ENCODE peak calls at places on chromosome 15, in nine cellular contexts. One of them, this sample, is unnamed.

GRCh38 chr15:99507732-99508571 is 57.8 kb upstream of the MEF2A start:
- DNase-seq in mammary epithelial cell: peak; percentile 34
- DNase-seq in GM23248: peak; percentile 63
- DNase-seq in colonic mucosa: no peak
- DNase-seq in CD4-positive, CD25-positive, alpha-beta regulatory T cell: no peak
- DNase-seq in WERI-Rb-1: no peak
- DNase-seq in hepatocyte: peak; percentile 31
- DNase-seq in heart left ventricle: no peak
- DNase-seq in heart right ventricle: peak; percentile 56
- DNase-seq in this sample: no peak

GRCh38 chr15:77727635-77728311 is 95.1 kb upstream of the LINGO1 start:
- DNase-seq in mammary epithelial cell: no peak
- DNase-seq in GM23248: no peak
- DNase-seq in colonic mucosa: no peak
- DNase-seq in CD4-positive, CD25-positive, alpha-beta regulatory T cell: no peak
- DNase-seq in WERI-Rb-1: no peak
- DNase-seq in hepatocyte: no peak
- DNase-seq in heart left ventricle: no peak
- DNase-seq in heart right ventricle: no peak
- DNase-seq in this sample: no peak

GRCh38 chr15:70802629-70803028 is 39.3 kb upstream of the UACA start:
- DNase-seq in mammary epithelial cell: peak; percentile 56
- DNase-seq in GM23248: peak; percentile 59
- DNase-seq in colonic mucosa: no peak
- DNase-seq in CD4-positive, CD25-positive, alpha-beta regulatory T cell: no peak
- DNase-seq in WERI-Rb-1: no peak
- DNase-seq in hepatocyte: no peak
- DNase-seq in heart left ventricle: no peak
- DNase-seq in heart right ventricle: no peak
- DNase-seq in this sample: no peak

GRCh38 chr15:91866371-91866905 is 12.9 kb downstream of the SLCO3A1 start:
- DNase-seq in mammary epithelial cell: peak; percentile 91
- DNase-seq in GM23248: peak; percentile 43
- DNase-seq in colonic mucosa: no peak
- DNase-seq in CD4-positive, CD25-positive, alpha-beta regulatory T cell: no peak
- DNase-seq in WERI-Rb-1: no peak
- DNase-seq in hepatocyte: no peak
- DNase-seq in heart left ventricle: no peak
- DNase-seq in heart right ventricle: peak; percentile 28
- DNase-seq in this sample: no peak

GRCh38 chr15:54884312-54884711 is 312.4 kb downstream of the RSL24D1 start:
- DNase-seq in mammary epithelial cell: no peak
- DNase-seq in GM23248: no peak
- DNase-seq in colonic mucosa: no peak
- DNase-seq in CD4-positive, CD25-positive, alpha-beta regulatory T cell: no peak
- DNase-seq in WERI-Rb-1: no peak
- DNase-seq in hepatocyte: no peak
- DNase-seq in heart left ventricle: no peak
- DNase-seq in heart right ventricle: no peak
- DNase-seq in this sample: no peak

GRCh38 chr15:36914466-36914865 is 185.9 kb downstream of the MEIS2 start:
- DNase-seq in mammary epithelial cell: no peak
- DNase-seq in GM23248: no peak
- DNase-seq in colonic mucosa: no peak
- DNase-seq in CD4-positive, CD25-positive, alpha-beta regulatory T cell: no peak
- DNase-seq in WERI-Rb-1: no peak
- DNase-seq in hepatocyte: no peak
- DNase-seq in heart left ventricle: no peak
- DNase-seq in heart right ventricle: peak; percentile 39
- DNase-seq in this sample: no peak

GRCh38 chr15:65576669-65577068 is 34.3 kb downstream of the INTS14 start:
- DNase-seq in mammary epithelial cell: peak; percentile 32
- DNase-seq in GM23248: peak; percentile 57
- DNase-seq in colonic mucosa: no peak
- DNase-seq in CD4-positive, CD25-positive, alpha-beta regulatory T cell: no peak
- DNase-seq in WERI-Rb-1: no peak
- DNase-seq in hepatocyte: no peak
- DNase-seq in heart left ventricle: no peak
- DNase-seq in heart right ventricle: no peak
- DNase-seq in this sample: no peak

GRCh38 chr15:35690698-35691116 is 144.7 kb upstream of the DPH6 start:
- DNase-seq in mammary epithelial cell: peak; percentile 32
- DNase-seq in GM23248: peak; percentile 60
- DNase-seq in colonic mucosa: no peak
- DNase-seq in CD4-positive, CD25-positive, alpha-beta regulatory T cell: no peak
- DNase-seq in WERI-Rb-1: no peak
- DNase-seq in hepatocyte: peak; percentile 38
- DNase-seq in heart left ventricle: no peak
- DNase-seq in heart right ventricle: no peak
- DNase-seq in this sample: no peak

GRCh38 chr15:73906346-73907017 is 19.8 kb upstream of the LOXL1 start:
- DNase-seq in mammary epithelial cell: no peak
- DNase-seq in GM23248: peak; percentile 72
- DNase-seq in colonic mucosa: no peak
- DNase-seq in CD4-positive, CD25-positive, alpha-beta regulatory T cell: no peak
- DNase-seq in WERI-Rb-1: no peak
- DNase-seq in hepatocyte: no peak
- DNase-seq in heart left ventricle: no peak
- DNase-seq in heart right ventricle: no peak
- DNase-seq in this sample: no peak

GRCh38 chr15:93180656-93181055 is 91.6 kb upstream of the RGMA start:
- DNase-seq in mammary epithelial cell: no peak
- DNase-seq in GM23248: no peak
- DNase-seq in colonic mucosa: no peak
- DNase-seq in CD4-positive, CD25-positive, alpha-beta regulatory T cell: no peak
- DNase-seq in WERI-Rb-1: no peak
- DNase-seq in hepatocyte: no peak
- DNase-seq in heart left ventricle: no peak
- DNase-seq in heart right ventricle: no peak
- DNase-seq in this sample: no peak

GRCh38 chr15:39657714-39658113 is 76.8 kb downstream of the THBS1 start:
- DNase-seq in mammary epithelial cell: no peak
- DNase-seq in GM23248: peak; percentile 75
- DNase-seq in colonic mucosa: no peak
- DNase-seq in CD4-positive, CD25-positive, alpha-beta regulatory T cell: no peak
- DNase-seq in WERI-Rb-1: no peak
- DNase-seq in hepatocyte: no peak
- DNase-seq in heart left ventricle: no peak
- DNase-seq in heart right ventricle: no peak
- DNase-seq in this sample: no peak

GRCh38 chr15:48861813-48862431 is 16.0 kb upstream of the EID1 start:
- DNase-seq in mammary epithelial cell: peak; percentile 38
- DNase-seq in GM23248: peak; percentile 84
- DNase-seq in colonic mucosa: peak; percentile 40
- DNase-seq in CD4-positive, CD25-positive, alpha-beta regulatory T cell: peak; percentile 34
- DNase-seq in WERI-Rb-1: peak; percentile 34
- DNase-seq in hepatocyte: peak; percentile 79
- DNase-seq in heart left ventricle: no peak
- DNase-seq in heart right ventricle: peak; percentile 33
- DNase-seq in this sample: no peak

GRCh38 chr15:60507596-60508424 is 28.9 kb upstream of the ICE2 start:
- DNase-seq in mammary epithelial cell: peak; percentile 68
- DNase-seq in GM23248: peak; percentile 74
- DNase-seq in colonic mucosa: peak; percentile 52
- DNase-seq in CD4-positive, CD25-positive, alpha-beta regulatory T cell: peak; percentile 46
- DNase-seq in WERI-Rb-1: peak; percentile 29
- DNase-seq in hepatocyte: peak; percentile 61
- DNase-seq in heart left ventricle: no peak
- DNase-seq in heart right ventricle: peak; percentile 50
- DNase-seq in this sample: peak; percentile 16

GRCh38 chr15:63111481-63111880 is 10.2 kb upstream of the LACTB start:
- DNase-seq in mammary epithelial cell: no peak
- DNase-seq in GM23248: no peak
- DNase-seq in colonic mucosa: no peak
- DNase-seq in CD4-positive, CD25-positive, alpha-beta regulatory T cell: no peak
- DNase-seq in WERI-Rb-1: no peak
- DNase-seq in hepatocyte: no peak
- DNase-seq in heart left ventricle: no peak
- DNase-seq in heart right ventricle: no peak
- DNase-seq in this sample: no peak

GRCh38 chr15:90035835-90036220 is 34.7 kb downstream of the ZNF710 start:
- DNase-seq in mammary epithelial cell: no peak
- DNase-seq in GM23248: no peak
- DNase-seq in colonic mucosa: no peak
- DNase-seq in CD4-positive, CD25-positive, alpha-beta regulatory T cell: no peak
- DNase-seq in WERI-Rb-1: no peak
- DNase-seq in hepatocyte: no peak
- DNase-seq in heart left ventricle: peak; percentile 71
- DNase-seq in heart right ventricle: no peak
- DNase-seq in this sample: no peak

DNA sequence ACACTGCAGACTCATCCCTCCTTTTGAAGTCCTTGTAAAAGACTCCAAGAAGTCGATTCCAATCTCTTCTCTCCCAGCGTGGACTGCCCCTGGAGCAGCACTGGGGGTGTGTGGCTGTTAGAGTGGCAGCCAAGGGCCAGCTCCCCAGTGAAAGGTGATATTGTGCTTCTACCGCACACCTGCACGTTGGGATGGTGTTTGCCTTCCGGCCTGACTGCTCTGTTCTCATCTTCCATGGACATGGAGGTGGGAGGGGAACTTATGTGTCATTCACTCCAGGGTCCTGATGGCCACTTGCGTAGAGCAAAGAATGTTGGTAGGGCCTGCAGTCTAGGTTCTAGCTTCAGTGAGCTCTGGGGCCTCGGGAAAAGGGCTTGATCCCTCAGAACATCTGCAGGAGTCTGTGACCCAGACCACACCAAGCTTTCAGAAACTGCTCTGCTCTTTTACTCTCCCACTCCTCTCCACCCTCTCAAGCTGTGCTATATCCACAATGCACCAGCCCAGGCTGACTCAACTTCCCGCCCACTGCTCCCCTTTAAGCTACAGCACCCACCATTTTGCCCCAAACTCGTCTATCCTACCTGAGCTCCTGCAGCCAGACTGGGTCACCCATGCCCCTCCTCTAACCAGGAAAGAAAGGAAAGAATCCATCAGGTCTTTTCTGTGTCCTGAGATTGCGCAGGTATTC is 31.3 kb downstream of the LIPC start:
- DNase-seq in mammary epithelial cell: no peak
- DNase-seq in GM23248: no peak
- DNase-seq in colonic mucosa: no peak
- DNase-seq in CD4-positive, CD25-positive, alpha-beta regulatory T cell: no peak
- DNase-seq in WERI-Rb-1: no peak
- DNase-seq in hepatocyte: no peak
- DNase-seq in heart left ventricle: no peak
- DNase-seq in heart right ventricle: no peak
- DNase-seq in this sample: no peak
- H3K27ac ChIP-seq in mammary epithelial cell: no peak overlapping the region
- H3K27ac ChIP-seq in GM23248: no peak overlapping the region
- H3K27ac ChIP-seq in colonic mucosa: no peak overlapping the region
- H3K27ac ChIP-seq in CD4-positive, CD25-positive, alpha-beta regulatory T cell: no peak overlapping the region
- H3K27ac ChIP-seq in WERI-Rb-1: no peak overlapping the region
- H3K27ac ChIP-seq in hepatocyte: peak overlapping the region; percentile 34
- H3K27ac ChIP-seq in heart left ventricle: no peak overlapping the region
- H3K27ac ChIP-seq in heart right ventricle: no peak overlapping the region
- H3K27ac ChIP-seq in this sample: no peak overlapping the region

GRCh38 chr15:66642514-66642913 is 59.5 kb upstream of the SMAD6 start:
- DNase-seq in mammary epithelial cell: no peak
- DNase-seq in GM23248: no peak
- DNase-seq in colonic mucosa: no peak
- DNase-seq in CD4-positive, CD25-positive, alpha-beta regulatory T cell: no peak
- DNase-seq in WERI-Rb-1: no peak
- DNase-seq in hepatocyte: peak; percentile 12
- DNase-seq in heart left ventricle: no peak
- DNase-seq in heart right ventricle: no peak
- DNase-seq in this sample: no peak

GRCh38 chr15:66641485-66642313 is 60.3 kb upstream of the SMAD6 start:
- DNase-seq in mammary epithelial cell: no peak
- DNase-seq in GM23248: no peak
- DNase-seq in colonic mucosa: no peak
- DNase-seq in CD4-positive, CD25-positive, alpha-beta regulatory T cell: no peak
- DNase-seq in WERI-Rb-1: no peak
- DNase-seq in hepatocyte: peak; percentile 24
- DNase-seq in heart left ventricle: no peak
- DNase-seq in heart right ventricle: no peak
- DNase-seq in this sample: no peak

GRCh38 chr15:66644815-66645345 is 57.2 kb upstream of the SMAD6 start:
- DNase-seq in mammary epithelial cell: no peak
- DNase-seq in GM23248: peak; percentile 65
- DNase-seq in colonic mucosa: no peak
- DNase-seq in CD4-positive, CD25-positive, alpha-beta regulatory T cell: no peak
- DNase-seq in WERI-Rb-1: no peak
- DNase-seq in hepatocyte: peak; percentile 22
- DNase-seq in heart left ventricle: no peak
- DNase-seq in heart right ventricle: no peak
- DNase-seq in this sample: no peak

GRCh38 chr15:66646308-66646707 is 55.7 kb upstream of the SMAD6 start:
- DNase-seq in mammary epithelial cell: no peak
- DNase-seq in GM23248: peak; percentile 96
- DNase-seq in colonic mucosa: no peak
- DNase-seq in CD4-positive, CD25-positive, alpha-beta regulatory T cell: no peak
- DNase-seq in WERI-Rb-1: no peak
- DNase-seq in hepatocyte: no peak
- DNase-seq in heart left ventricle: no peak
- DNase-seq in heart right ventricle: peak; percentile 18
- DNase-seq in this sample: no peak

GRCh38 chr15:66644000-66644787 is 57.8 kb upstream of the SMAD6 start:
- DNase-seq in mammary epithelial cell: no peak
- DNase-seq in GM23248: no peak
- DNase-seq in colonic mucosa: no peak
- DNase-seq in CD4-positive, CD25-positive, alpha-beta regulatory T cell: no peak
- DNase-seq in WERI-Rb-1: no peak
- DNase-seq in hepatocyte: peak; percentile 24
- DNase-seq in heart left ventricle: no peak
- DNase-seq in heart right ventricle: no peak
- DNase-seq in this sample: no peak
- H3K27ac ChIP-seq in mammary epithelial cell: no peak overlapping the region
- H3K27ac ChIP-seq in GM23248: no peak overlapping the region
- H3K27ac ChIP-seq in colonic mucosa: no peak overlapping the region
- H3K27ac ChIP-seq in CD4-positive, CD25-positive, alpha-beta regulatory T cell: no peak overlapping the region
- H3K27ac ChIP-seq in WERI-Rb-1: no peak overlapping the region
- H3K27ac ChIP-seq in hepatocyte: peak overlapping the region; percentile 67
- H3K27ac ChIP-seq in heart left ventricle: peak overlapping the region; percentile 3
- H3K27ac ChIP-seq in heart right ventricle: peak overlapping the region; percentile 40
- H3K27ac ChIP-seq in this sample: no peak overlapping the region

GRCh38 chr15:45457641-45458539 is 64.7 kb downstream of the SLC30A4 start:
- DNase-seq in mammary epithelial cell: peak; percentile 66
- DNase-seq in GM23248: peak; percentile 77
- DNase-seq in colonic mucosa: peak; percentile 95
- DNase-seq in CD4-positive, CD25-positive, alpha-beta regulatory T cell: peak; percentile 74
- DNase-seq in WERI-Rb-1: peak; percentile 68
- DNase-seq in hepatocyte: peak; percentile 91
- DNase-seq in heart left ventricle: no peak
- DNase-seq in heart right ventricle: peak; percentile 82
- DNase-seq in this sample: peak; percentile 61
- H3K27ac ChIP-seq in mammary epithelial cell: peak overlapping the region; percentile 76
- H3K27ac ChIP-seq in GM23248: peak overlapping the region; percentile 98
- H3K27ac ChIP-seq in colonic mucosa: peak overlapping the region; percentile 58
- H3K27ac ChIP-seq in CD4-positive, CD25-positive, alpha-beta regulatory T cell: peak overlapping the region; percentile 75
- H3K27ac ChIP-seq in WERI-Rb-1: peak overlapping the region; percentile 46
- H3K27ac ChIP-seq in hepatocyte: peak overlapping the region; percentile 77
- H3K27ac ChIP-seq in heart left ventricle: peak overlapping the region; percentile 57
- H3K27ac ChIP-seq in heart right ventricle: peak overlapping the region; percentile 82
- H3K27ac ChIP-seq in this sample: peak overlapping the region; percentile 73

DNA sequence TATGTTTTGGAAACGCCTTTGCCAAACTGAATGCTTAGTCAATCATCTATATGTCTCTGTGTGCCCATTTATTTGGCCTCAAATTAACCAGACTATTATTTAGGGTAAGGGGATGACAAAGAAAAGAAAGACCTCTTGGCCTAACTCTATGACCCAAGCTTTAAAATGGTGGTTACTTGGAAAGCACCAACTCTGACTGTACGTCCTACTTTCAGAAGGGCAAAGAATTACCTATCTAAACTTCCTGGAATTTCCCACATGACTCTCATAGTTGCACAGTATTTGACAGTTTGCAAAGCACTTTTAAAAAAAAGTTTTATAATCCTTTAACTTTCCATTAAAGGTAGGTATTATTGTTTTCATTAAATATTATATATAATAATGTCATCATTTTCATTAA is 6.3 kb upstream of the MTHFS start:
- DNase-seq in mammary epithelial cell: no peak
- DNase-seq in GM23248: no peak
- DNase-seq in colonic mucosa: no peak
- DNase-seq in CD4-positive, CD25-positive, alpha-beta regulatory T cell: no peak
- DNase-seq in WERI-Rb-1: no peak
- DNase-seq in hepatocyte: no peak
- DNase-seq in heart left ventricle: no peak
- DNase-seq in heart right ventricle: no peak
- DNase-seq in this sample: no peak
- H3K27ac ChIP-seq in mammary epithelial cell: no peak overlapping the region
- H3K27ac ChIP-seq in GM23248: no peak overlapping the region
- H3K27ac ChIP-seq in colonic mucosa: no peak overlapping the region
- H3K27ac ChIP-seq in CD4-positive, CD25-positive, alpha-beta regulatory T cell: no peak overlapping the region
- H3K27ac ChIP-seq in WERI-Rb-1: no peak overlapping the region
- H3K27ac ChIP-seq in hepatocyte: no peak overlapping the region
- H3K27ac ChIP-seq in heart left ventricle: no peak overlapping the region
- H3K27ac ChIP-seq in heart right ventricle: no peak overlapping the region
- H3K27ac ChIP-seq in this sample: no peak overlapping the region

This sample was measured in substantia nigra.